ENCODE peak calls at places on chromosome 5, in eight cellular contexts. B is GM12865, E is GM23338, Y is tibial artery, G is sigmoid colon, I is thoracic aorta, V is right lobe of liver, K is coronary artery. Q is an unnamed sample.

GRCh38 chr5:172492991-172493390 is 38.7 kb upstream of the SH3PXD2B start:
- DNase-seq in Y (no peak), K (peak; percentile 45), G (peak; percentile 80), V (no peak), E (no peak), I (no peak), B (no peak), Q (no peak)

GRCh38 chr5:66171349-66172344 is 27.5 kb downstream of the SREK1 start:
- DNase-seq in I (no peak), B (peak; percentile 60), Y (no peak), G (no peak), E (peak; percentile 74), K (no peak), V (no peak), Q (peak; percentile 62)

GRCh38 chr5:41336471-41336870 is 123.1 kb upstream of the C6 start:
- DNase-seq in I (no peak), V (no peak), E (peak; percentile 3), G (no peak), K (no peak), B (no peak), Y (no peak), Q (no peak)

GRCh38 chr5:103256178-103256577 is 2.4 kb upstream of the MACIR start:
- DNase-seq in G (no peak), I (no peak), K (no peak), B (peak; percentile 33), E (no peak), Y (no peak), V (no peak), Q (no peak)

GRCh38 chr5:102715405-102715804 is 39.7 kb upstream of the PAM start:
- DNase-seq in I (no peak), G (no peak), B (no peak), V (no peak), Y (no peak), K (no peak), E (no peak), Q (peak; percentile 31)

GRCh38 chr5:81750308-81751008 is 439 bp downstream of the SSBP2 start:
- DNase-seq in Y (no peak), E (peak; percentile 62), G (no peak), B (peak; percentile 40), K (no peak), I (no peak), V (no peak), Q (no peak)

GRCh38 chr5:1793301-1793740 is 6.3 kb downstream of the MRPL36 start:
- DNase-seq in K (no peak), I (no peak), B (no peak), G (peak; percentile 14), Y (peak; percentile 7), V (no peak), E (no peak), Q (no peak)

GRCh38 chr5:177312649-177313181 is 1.0 kb upstream of the MXD3 start:
- DNase-seq in G (peak; percentile 56), V (no peak), B (peak; percentile 83), K (no peak), Y (no peak), I (no peak), E (peak; percentile 72), Q (peak; percentile 38)

GRCh38 chr5:6311568-6312501 is 66.5 kb downstream of the MED10 start:
- DNase-seq in B (no peak), K (no peak), G (no peak), V (no peak), E (no peak), I (no peak), Y (no peak), Q (no peak)

GRCh38 chr5:36202521-36202961 is 39.2 kb downstream of the NADK2 start:
- DNase-seq in B (no peak), G (no peak), V (no peak), E (no peak), I (no peak), Y (no peak), K (no peak), Q (peak; percentile 15)

GRCh38 chr5:110048508-110048907 is 358.8 kb downstream of the MAN2A1 start:
- DNase-seq in I (no peak), E (peak; percentile 18), V (no peak), K (no peak), Y (no peak), G (no peak), B (no peak), Q (no peak)

GRCh38 chr5:149817539-149817938 is 87.4 kb downstream of the PPARGC1B start:
- DNase-seq in E (no peak), B (no peak), Y (no peak), I (no peak), V (no peak), G (no peak), K (no peak), Q (no peak)

GRCh38 chr5:109740329-109740728 is 50.6 kb downstream of the MAN2A1 start:
- DNase-seq in I (no peak), G (no peak), E (peak; percentile 18), B (peak; percentile 75), Y (no peak), K (no peak), V (no peak), Q (no peak)

GRCh38 chr5:177596775-177597238 is 3.1 kb upstream of the B4GALT7 start:
- DNase-seq in K (no peak), B (no peak), G (peak; percentile 21), V (no peak), Y (no peak), E (no peak), I (no peak), Q (no peak)

GRCh38 chr5:157253547-157253946 is 12.4 kb upstream of the CYFIP2 start:
- DNase-seq in V (no peak), I (no peak), E (peak; percentile 76), G (no peak), K (no peak), Y (peak; percentile 42), B (peak; percentile 49), Q (peak; percentile 42)

GRCh38 chr5:18944771-18945170 is 1043.2 kb downstream of the CDH18 start:
- DNase-seq in Y (no peak), K (no peak), G (no peak), B (no peak), E (no peak), I (no peak), V (no peak), Q (no peak)

GRCh38 chr5:6081727-6082210 is 296.6 kb downstream of the MED10 start:
- DNase-seq in B (no peak), I (no peak), Y (no peak), G (no peak), E (no peak), K (no peak), V (no peak), Q (peak; percentile 5)

GRCh38 chr5:164097747-164098146 is 592.3 kb downstream of the MAT2B start:
- DNase-seq in K (no peak), Y (no peak), G (no peak), E (no peak), V (no peak), B (no peak), I (no peak), Q (no peak)

DNA sequence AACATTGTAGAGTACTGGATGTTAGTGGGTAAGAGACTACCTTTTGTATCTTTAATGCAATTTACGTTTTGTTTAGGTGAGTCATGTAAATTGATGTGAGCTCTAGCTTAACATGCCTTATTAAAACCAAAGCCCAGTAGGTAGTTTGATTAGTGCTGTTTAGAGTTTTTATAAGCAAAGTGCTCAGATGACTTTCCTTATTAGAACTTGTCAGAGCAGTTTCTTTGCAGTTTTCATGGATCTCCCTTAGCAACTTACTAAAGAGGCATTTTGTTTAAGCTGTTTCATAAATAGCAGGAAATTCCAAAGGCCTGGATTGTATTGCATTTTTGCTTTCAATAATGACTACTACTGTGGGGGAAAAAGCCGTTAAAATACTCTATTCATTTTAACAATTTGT is 14.5 kb downstream of the ZSWIM6 start:
- DNase-seq in G (no peak), I (no peak), Y (no peak), K (no peak), B (no peak), E (no peak), V (no peak), Q (peak; percentile 23)
- H3K4me3 ChIP-seq in G (no peak overlapping the region), I (no peak overlapping the region), Y (no peak overlapping the region), K (no peak overlapping the region), B (no peak overlapping the region), E (no peak overlapping the region), V (no peak overlapping the region), Q (no peak overlapping the region)

DNA sequence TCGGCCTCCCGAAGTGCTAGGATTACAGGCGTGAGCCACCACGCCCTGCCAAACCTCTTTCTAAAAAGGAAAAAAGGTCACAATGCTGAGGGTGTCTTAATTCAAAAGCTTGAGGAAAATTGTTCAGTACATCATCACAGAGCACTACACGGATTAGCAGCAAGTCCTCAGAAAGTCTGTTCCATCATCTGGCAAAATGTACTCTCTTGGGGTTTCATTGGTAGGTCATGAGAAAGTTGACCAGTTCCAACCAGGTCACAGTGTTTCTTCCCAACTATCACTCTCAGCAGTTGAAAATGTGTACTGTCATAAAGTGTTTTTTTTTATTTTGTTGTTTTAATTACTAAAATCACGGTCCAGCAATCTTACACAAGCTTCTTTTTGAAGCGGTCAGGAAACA is 299.6 kb downstream of the FBXL7 start:
- DNase-seq in I (no peak), B (no peak), V (no peak), G (no peak), E (no peak), Y (no peak), K (no peak), Q (no peak)
- H3K4me3 ChIP-seq in I (no peak overlapping the region), B (no peak overlapping the region), V (no peak overlapping the region), G (no peak overlapping the region), E (no peak overlapping the region), Y (no peak overlapping the region), K (no peak overlapping the region), Q (no peak overlapping the region)

GRCh38 chr5:138083702-138084101 is at the start of gene WNT8A:
- DNase-seq in Y (no peak), G (no peak), K (no peak), B (no peak), E (no peak), V (no peak), I (no peak), Q (no peak)

GRCh38 chr5:138082033-138082432 is 1.8 kb upstream of the WNT8A start:
- DNase-seq in B (peak; percentile 47), I (no peak), Y (no peak), E (peak; percentile 76), V (no peak), K (no peak), G (no peak), Q (no peak)

GRCh38 chr5:138077064-138077696 is 6.7 kb upstream of the WNT8A start:
- DNase-seq in B (peak; percentile 61), K (no peak), E (peak; percentile 86), I (no peak), G (peak; percentile 77), Y (peak; percentile 67), V (peak; percentile 51), Q (peak; percentile 74)

GRCh38 chr5:138078006-138078643 is 5.7 kb upstream of the WNT8A start:
- DNase-seq in G (no peak), E (no peak), K (no peak), I (no peak), B (no peak), Y (no peak), V (no peak), Q (no peak)
- H3K4me3 ChIP-seq in G (no peak overlapping the region), E (no peak overlapping the region), K (no peak overlapping the region), I (no peak overlapping the region), B (no peak overlapping the region), Y (no peak overlapping the region), V (no peak overlapping the region), Q (no peak overlapping the region)

DNA sequence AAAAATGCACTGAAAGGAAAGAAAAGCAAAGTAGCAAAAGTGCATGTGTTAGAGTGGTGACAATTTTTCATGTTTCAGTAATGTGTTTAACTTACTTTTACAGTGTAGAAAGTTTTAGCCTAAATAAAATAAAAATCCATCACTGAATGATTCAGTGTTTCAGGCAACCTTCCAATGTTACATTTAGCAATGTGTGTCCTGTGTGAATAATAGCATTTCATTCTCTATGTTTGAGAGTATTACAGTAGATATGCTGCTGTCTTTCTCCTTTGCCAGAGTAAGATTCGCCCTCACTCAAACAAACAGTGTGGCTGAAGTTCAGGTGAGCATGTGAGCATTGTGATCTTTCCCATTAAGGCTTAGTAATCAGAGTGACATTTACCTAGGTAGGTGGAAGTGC is 171.1 kb downstream of the TARS1 start:
- DNase-seq in G (no peak), E (no peak), K (no peak), B (no peak), I (no peak), Y (no peak), V (no peak), Q (no peak)
- H3K4me3 ChIP-seq in G (no peak overlapping the region), E (no peak overlapping the region), K (no peak overlapping the region), B (no peak overlapping the region), I (no peak overlapping the region), Y (no peak overlapping the region), V (no peak overlapping the region), Q (no peak overlapping the region)

Q was measured in A673.